ENCODE peak calls at places on chromosomes 7 and 10, in seven cellular contexts. Y, H, L, U, W, Z and K are unnamed samples.

GRCh38 chr10:35398355-35398754 is 62.0 kb downstream of the CCNY start:
- DNase-seq in Y (no peak), H (no peak), L (no peak), U (no peak), W (no peak), Z (no peak), K (no peak)

GRCh38 chr7:102044984-102045673 is 227.7 kb downstream of the CUX1 start:
- DNase-seq in Y (peak), H (no peak), L (no peak), U (no peak), W (no peak), Z (peak), K (peak)

GRCh38 chr10:133523631-133524203 is 3.4 kb upstream of the CYP2E1 start:
- DNase-seq in Y (no peak), H (peak), L (no peak), U (no peak), W (no peak), Z (no peak), K (no peak)

GRCh38 chr7:35036361-35037171 is 719 bp downstream of the DPY19L1 start:
- DNase-seq in Y (peak), H (peak), L (peak), U (peak), W (no peak), Z (peak), K (peak)

GRCh38 chr10:49398000-49398861 is 2.3 kb upstream of the DRGX start:
- DNase-seq in Y (peak), H (peak), L (peak), U (peak), W (no peak), Z (peak), K (no peak)

GRCh38 chr7:16344927-16345326 is 76.4 kb downstream of the CRPPA start:
- DNase-seq in Y (no peak), H (no peak), L (no peak), U (no peak), W (no peak), Z (no peak), K (no peak)

GRCh38 chr7:132972745-132973144 is 109.1 kb downstream of the CHCHD3 start:
- DNase-seq in Y (no peak), H (no peak), L (no peak), U (no peak), W (no peak), Z (no peak), K (no peak)

GRCh38 chr7:12769464-12769863 is 82.0 kb downstream of the ARL4A start:
- DNase-seq in Y (no peak), H (no peak), L (no peak), U (no peak), W (no peak), Z (no peak), K (no peak)

GRCh38 chr10:100890141-100890695 is 22.5 kb upstream of the SLF2 start:
- DNase-seq in Y (no peak), H (no peak), L (no peak), U (no peak), W (no peak), Z (no peak), K (no peak)

GRCh38 chr7:68107256-68107655 is 1110.6 kb downstream of the TYW1 start:
- DNase-seq in Y (no peak), H (no peak), L (no peak), U (no peak), W (no peak), Z (no peak), K (no peak)

GRCh38 chr7:43289826-43290225 is 177.4 kb downstream of the HECW1 start:
- DNase-seq in Y (no peak), H (no peak), L (no peak), U (no peak), W (no peak), Z (no peak), K (no peak)

GRCh38 chr7:102410123-102410522 is 14.0 kb downstream of the PRKRIP1 start:
- DNase-seq in Y (no peak), H (no peak), L (no peak), U (no peak), W (no peak), Z (no peak), K (no peak)

GRCh38 chr10:60098676-60099601 is 192.6 kb upstream of the CCDC6 start:
- DNase-seq in Y (no peak), H (no peak), L (no peak), U (peak), W (no peak), Z (peak), K (no peak)

GRCh38 chr10:1244493-1244892 is 188.3 kb downstream of the WDR37 start:
- DNase-seq in Y (no peak), H (no peak), L (no peak), U (no peak), W (no peak), Z (no peak), K (no peak)

GRCh38 chr7:156402255-156402654 is 238.3 kb upstream of the RNF32 start:
- DNase-seq in Y (no peak), H (no peak), L (no peak), U (no peak), W (no peak), Z (no peak), K (no peak)

GRCh38 chr7:231858-232246 is 39.5 kb downstream of the FAM20C start:
- DNase-seq in Y (no peak), H (no peak), L (no peak), U (no peak), W (no peak), Z (no peak), K (peak)

GRCh38 chr7:101159696-101160674 is 5.4 kb downstream of the VGF start:
- DNase-seq in Y (no peak), H (peak), L (no peak), U (no peak), W (no peak), Z (peak), K (no peak)

GRCh38 chr7:88480901-88481300 is 174.2 kb upstream of the STEAP4 start:
- DNase-seq in Y (peak), H (no peak), L (no peak), U (no peak), W (no peak), Z (no peak), K (no peak)

DNA sequence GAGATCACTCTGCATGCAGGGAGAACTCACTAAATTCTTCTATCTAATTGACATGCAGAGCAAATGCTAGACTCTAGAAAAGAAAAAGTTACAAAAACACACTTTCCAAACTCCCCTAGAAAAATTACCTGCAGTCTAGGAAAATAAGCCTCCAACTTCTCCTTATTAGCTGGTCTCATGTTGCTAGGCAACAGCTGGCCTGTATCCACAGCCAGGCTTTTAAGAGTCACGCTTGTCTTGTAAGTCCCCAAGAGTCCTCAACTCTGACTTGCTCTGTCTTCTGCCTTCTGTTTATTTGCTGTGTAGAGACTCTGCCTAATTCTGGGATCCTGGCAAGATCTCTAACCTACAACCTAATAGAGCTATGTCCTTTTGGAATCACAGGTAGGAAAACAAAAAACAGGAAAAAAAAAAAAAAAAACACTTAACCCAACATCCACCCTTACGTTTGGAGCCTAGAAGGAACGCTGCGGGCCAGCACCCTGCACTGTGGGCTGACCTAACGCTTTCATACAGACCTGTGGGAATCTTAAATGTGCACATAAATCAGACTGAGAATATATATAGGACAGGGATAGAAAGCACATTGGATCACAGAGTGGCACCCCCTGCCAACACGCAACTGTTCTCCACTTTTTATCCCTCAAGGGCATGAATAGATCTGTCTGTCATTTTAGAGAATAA is 117.0 kb upstream of the PTPRZ1 start:
- DNase-seq in Y (peak), H (no peak), L (no peak), U (no peak), W (no peak), Z (peak), K (no peak)
- TF ChIP-seq CTCF in Y (no peak), H (no peak), L (no peak), U (no peak), W (no peak), Z (no peak), K (no peak)

DNA sequence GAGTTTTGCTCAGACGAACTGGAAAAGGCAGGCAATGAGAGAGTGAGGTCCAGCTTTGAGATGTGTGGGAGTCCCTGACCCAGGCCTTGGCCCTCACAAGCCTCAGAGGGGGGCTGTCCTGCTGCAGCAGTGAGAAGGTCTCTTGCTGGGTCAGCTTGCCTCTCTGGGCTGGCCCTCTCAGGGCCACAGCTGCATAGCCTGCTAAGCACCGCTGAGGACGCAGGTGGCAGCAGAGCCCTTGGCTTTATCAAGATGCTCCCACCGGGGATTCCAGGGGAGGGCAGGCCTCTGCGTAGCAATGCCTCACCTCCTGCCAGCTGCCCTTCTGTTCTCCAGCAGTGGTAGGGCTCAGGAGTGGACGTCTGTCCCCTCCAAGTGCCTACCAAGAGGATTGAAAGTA is 128.7 kb downstream of the COBL start:
- DNase-seq in Y (peak), H (no peak), L (peak), U (peak), W (no peak), Z (peak), K (no peak)
- TF ChIP-seq CTCF in Y (peak), H (no peak), L (no peak), U (peak), W (no peak), Z (peak), K (no peak)

GRCh38 chr7:135501402-135501801 is 8.5 kb downstream of the CNOT4 start:
- DNase-seq in Y (no peak), H (no peak), L (no peak), U (no peak), W (no peak), Z (no peak), K (no peak)
- TF ChIP-seq CTCF in Y (no peak), H (no peak), L (no peak), U (no peak), W (no peak), Z (no peak), K (no peak)

DNA sequence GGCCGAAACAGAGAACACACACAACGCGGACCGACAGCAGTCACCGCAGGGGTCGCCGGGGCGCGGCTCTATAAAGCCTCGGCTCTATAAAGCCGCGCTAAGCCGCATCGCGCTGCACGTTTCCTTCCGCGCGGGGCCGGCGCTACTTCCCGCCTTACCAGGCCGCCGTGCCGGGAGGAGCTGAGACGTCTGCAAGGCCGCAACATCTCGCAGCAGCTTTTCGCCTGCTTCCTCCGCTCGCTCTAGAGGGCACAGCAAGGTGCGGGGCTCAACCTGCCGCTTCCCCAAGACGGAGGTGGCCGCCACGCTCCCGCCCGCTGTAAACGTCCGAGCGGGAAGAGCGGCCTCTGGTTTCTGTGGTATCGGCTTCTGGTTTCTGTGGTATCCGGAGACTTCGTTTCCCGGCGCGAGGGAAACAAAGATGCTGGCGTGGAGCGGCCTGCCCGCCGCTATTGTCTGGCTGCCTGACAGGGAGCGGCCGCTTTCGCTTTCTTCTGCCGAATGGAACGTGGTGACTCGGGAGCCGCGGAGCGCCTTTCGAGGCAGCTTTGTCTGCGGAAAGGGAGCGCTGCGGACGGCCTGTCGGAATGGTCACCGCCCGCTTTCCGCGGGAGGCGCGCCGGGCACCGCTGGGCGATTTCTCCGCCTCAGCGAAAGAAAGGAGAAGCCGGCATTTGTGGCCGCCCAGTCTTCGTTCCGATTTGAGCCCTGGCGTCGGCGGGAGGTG is 91.8 kb downstream of the SPAG6 start:
- DNase-seq in Y (peak), H (peak), L (peak), U (peak), W (peak), Z (peak), K (peak)
- TF ChIP-seq CTCF in Y (peak), H (no peak), L (no peak), U (no peak), W (no peak), Z (no peak), K (no peak)